ENCODE peak calls at places on chromosomes 13 and 19, in six cellular contexts. One of them, this sample, is unnamed.

GRCh38 chr13:106262886-106263285 is 272.6 kb downstream of the EFNB2 start:
- DNase-seq in fibroblast of mammary gland: no peak
- DNase-seq in lower leg skin: no peak
- DNase-seq in fibroblast of pulmonary artery: no peak
- DNase-seq in brain microvascular endothelial cell: no peak
- DNase-seq in Panc1: no peak
- DNase-seq in this sample: no peak

GRCh38 chr13:63636231-63636993 is 2220.8 kb upstream of the PCDH20 start:
- DNase-seq in fibroblast of mammary gland: no peak
- DNase-seq in lower leg skin: no peak
- DNase-seq in fibroblast of pulmonary artery: peak
- DNase-seq in brain microvascular endothelial cell: no peak
- DNase-seq in Panc1: peak
- DNase-seq in this sample: peak

GRCh38 chr19:16566161-16566560 is 6.1 kb downstream of the SLC35E1 start:
- DNase-seq in fibroblast of mammary gland: no peak
- DNase-seq in lower leg skin: peak
- DNase-seq in fibroblast of pulmonary artery: no peak
- DNase-seq in brain microvascular endothelial cell: no peak
- DNase-seq in Panc1: no peak
- DNase-seq in this sample: no peak

GRCh38 chr19:18274776-18275356 is 614 bp upstream of the IQCN start:
- DNase-seq in fibroblast of mammary gland: peak
- DNase-seq in lower leg skin: peak
- DNase-seq in fibroblast of pulmonary artery: peak
- DNase-seq in brain microvascular endothelial cell: peak
- DNase-seq in Panc1: no peak
- DNase-seq in this sample: no peak

GRCh38 chr13:110358381-110358780 is 51.3 kb downstream of the COL4A2 start:
- DNase-seq in fibroblast of mammary gland: no peak
- DNase-seq in lower leg skin: no peak
- DNase-seq in fibroblast of pulmonary artery: no peak
- DNase-seq in brain microvascular endothelial cell: no peak
- DNase-seq in Panc1: no peak
- DNase-seq in this sample: no peak

GRCh38 chr19:51735759-51736449 is 12.1 kb upstream of the HAS1 start:
- DNase-seq in fibroblast of mammary gland: peak
- DNase-seq in lower leg skin: peak
- DNase-seq in fibroblast of pulmonary artery: peak
- DNase-seq in brain microvascular endothelial cell: peak
- DNase-seq in Panc1: no peak
- DNase-seq in this sample: no peak

GRCh38 chr13:25930655-25931054 is 121.2 kb downstream of the SHISA2 start:
- DNase-seq in fibroblast of mammary gland: no peak
- DNase-seq in lower leg skin: no peak
- DNase-seq in fibroblast of pulmonary artery: no peak
- DNase-seq in brain microvascular endothelial cell: no peak
- DNase-seq in Panc1: no peak
- DNase-seq in this sample: no peak

GRCh38 chr19:3047307-3048189 is 14.7 kb downstream of the TLE5 start:
- DNase-seq in fibroblast of mammary gland: peak
- DNase-seq in lower leg skin: peak
- DNase-seq in fibroblast of pulmonary artery: peak
- DNase-seq in brain microvascular endothelial cell: peak
- DNase-seq in Panc1: no peak
- DNase-seq in this sample: peak

GRCh38 chr19:30471441-30471840 is 99.3 kb downstream of the ZNF536 start:
- DNase-seq in fibroblast of mammary gland: no peak
- DNase-seq in lower leg skin: no peak
- DNase-seq in fibroblast of pulmonary artery: no peak
- DNase-seq in brain microvascular endothelial cell: no peak
- DNase-seq in Panc1: no peak
- DNase-seq in this sample: no peak

GRCh38 chr13:75978815-75979214 is 342.7 kb downstream of the LMO7 start:
- DNase-seq in fibroblast of mammary gland: peak
- DNase-seq in lower leg skin: no peak
- DNase-seq in fibroblast of pulmonary artery: no peak
- DNase-seq in brain microvascular endothelial cell: no peak
- DNase-seq in Panc1: no peak
- DNase-seq in this sample: no peak

GRCh38 chr19:42471554-42472249 is 29.0 kb upstream of the CXCL17 start:
- DNase-seq in fibroblast of mammary gland: peak
- DNase-seq in lower leg skin: no peak
- DNase-seq in fibroblast of pulmonary artery: peak
- DNase-seq in brain microvascular endothelial cell: peak
- DNase-seq in Panc1: no peak
- DNase-seq in this sample: no peak

GRCh38 chr13:23447927-23448326 is 14.4 kb upstream of the SACS start:
- DNase-seq in fibroblast of mammary gland: peak
- DNase-seq in lower leg skin: no peak
- DNase-seq in fibroblast of pulmonary artery: peak
- DNase-seq in brain microvascular endothelial cell: no peak
- DNase-seq in Panc1: no peak
- DNase-seq in this sample: no peak

GRCh38 chr19:31436121-31436776 is 87.0 kb upstream of the TSHZ3 start:
- DNase-seq in fibroblast of mammary gland: peak
- DNase-seq in lower leg skin: no peak
- DNase-seq in fibroblast of pulmonary artery: no peak
- DNase-seq in brain microvascular endothelial cell: no peak
- DNase-seq in Panc1: no peak
- DNase-seq in this sample: no peak

GRCh38 chr13:21849323-21849722 is 178.4 kb downstream of the FGF9 start:
- DNase-seq in fibroblast of mammary gland: peak
- DNase-seq in lower leg skin: no peak
- DNase-seq in fibroblast of pulmonary artery: peak
- DNase-seq in brain microvascular endothelial cell: no peak
- DNase-seq in Panc1: peak
- DNase-seq in this sample: peak

GRCh38 chr19:16405091-16405490 is 66.7 kb downstream of the EPS15L1 start:
- DNase-seq in fibroblast of mammary gland: no peak
- DNase-seq in lower leg skin: no peak
- DNase-seq in fibroblast of pulmonary artery: no peak
- DNase-seq in brain microvascular endothelial cell: no peak
- DNase-seq in Panc1: no peak
- DNase-seq in this sample: no peak

GRCh38 chr13:85266771-85267170 is 532.4 kb downstream of the SLITRK6 start:
- DNase-seq in fibroblast of mammary gland: no peak
- DNase-seq in lower leg skin: no peak
- DNase-seq in fibroblast of pulmonary artery: no peak
- DNase-seq in brain microvascular endothelial cell: peak
- DNase-seq in Panc1: no peak
- DNase-seq in this sample: no peak

GRCh38 chr13:78593652-78594494 is 9.5 kb downstream of the POU4F1 start:
- DNase-seq in fibroblast of mammary gland: no peak
- DNase-seq in lower leg skin: no peak
- DNase-seq in fibroblast of pulmonary artery: no peak
- DNase-seq in brain microvascular endothelial cell: no peak
- DNase-seq in Panc1: no peak
- DNase-seq in this sample: no peak

GRCh38 chr19:4598712-4599111 is 39.2 kb upstream of the SEMA6B start:
- DNase-seq in fibroblast of mammary gland: no peak
- DNase-seq in lower leg skin: no peak
- DNase-seq in fibroblast of pulmonary artery: no peak
- DNase-seq in brain microvascular endothelial cell: no peak
- DNase-seq in Panc1: no peak
- DNase-seq in this sample: no peak

GRCh38 chr13:26965058-26965380 is 204.4 kb upstream of the GPR12 start:
- DNase-seq in fibroblast of mammary gland: no peak
- DNase-seq in lower leg skin: no peak
- DNase-seq in fibroblast of pulmonary artery: no peak
- DNase-seq in brain microvascular endothelial cell: no peak
- DNase-seq in Panc1: no peak
- DNase-seq in this sample: no peak

GRCh38 chr13:100438059-100438788 is 150.4 kb downstream of the GGACT start:
- DNase-seq in fibroblast of mammary gland: no peak
- DNase-seq in lower leg skin: no peak
- DNase-seq in fibroblast of pulmonary artery: no peak
- DNase-seq in brain microvascular endothelial cell: no peak
- DNase-seq in Panc1: no peak
- DNase-seq in this sample: no peak

GRCh38 chr13:19321222-19321621 is 139.6 kb upstream of the TUBA3C start:
- DNase-seq in fibroblast of mammary gland: no peak
- DNase-seq in lower leg skin: no peak
- DNase-seq in fibroblast of pulmonary artery: no peak
- DNase-seq in brain microvascular endothelial cell: no peak
- DNase-seq in Panc1: no peak
- DNase-seq in this sample: no peak

GRCh38 chr19:17079710-17080440 is 4.3 kb downstream of the MYO9B start:
- DNase-seq in fibroblast of mammary gland: peak
- DNase-seq in lower leg skin: peak
- DNase-seq in fibroblast of pulmonary artery: peak
- DNase-seq in brain microvascular endothelial cell: peak
- DNase-seq in Panc1: peak
- DNase-seq in this sample: peak

GRCh38 chr19:40200352-40201099 is 9.3 kb downstream of the MAP3K10 start:
- DNase-seq in fibroblast of mammary gland: no peak
- DNase-seq in lower leg skin: no peak
- DNase-seq in fibroblast of pulmonary artery: no peak
- DNase-seq in brain microvascular endothelial cell: no peak
- DNase-seq in Panc1: no peak
- DNase-seq in this sample: peak

GRCh38 chr19:46206176-46206575 is 23.4 kb upstream of the IGFL1 start:
- DNase-seq in fibroblast of mammary gland: no peak
- DNase-seq in lower leg skin: peak
- DNase-seq in fibroblast of pulmonary artery: no peak
- DNase-seq in brain microvascular endothelial cell: no peak
- DNase-seq in Panc1: no peak
- DNase-seq in this sample: no peak

GRCh38 chr13:112769615-112770014 is 79.8 kb downstream of the ATP11A start:
- DNase-seq in fibroblast of mammary gland: no peak
- DNase-seq in lower leg skin: no peak
- DNase-seq in fibroblast of pulmonary artery: no peak
- DNase-seq in brain microvascular endothelial cell: no peak
- DNase-seq in Panc1: no peak
- DNase-seq in this sample: no peak

GRCh38 chr19:12448808-12449207 is 8.0 kb upstream of the ZNF443 start:
- DNase-seq in fibroblast of mammary gland: no peak
- DNase-seq in lower leg skin: no peak
- DNase-seq in fibroblast of pulmonary artery: no peak
- DNase-seq in brain microvascular endothelial cell: no peak
- DNase-seq in Panc1: no peak
- DNase-seq in this sample: no peak

GRCh38 chr19:9823816-9824215 is 3.9 kb upstream of the UBL5 start:
- DNase-seq in fibroblast of mammary gland: no peak
- DNase-seq in lower leg skin: no peak
- DNase-seq in fibroblast of pulmonary artery: no peak
- DNase-seq in brain microvascular endothelial cell: no peak
- DNase-seq in Panc1: no peak
- DNase-seq in this sample: no peak

GRCh38 chr13:99314640-99315176 is 7.5 kb upstream of the GPR183 start:
- DNase-seq in fibroblast of mammary gland: peak
- DNase-seq in lower leg skin: no peak
- DNase-seq in fibroblast of pulmonary artery: peak
- DNase-seq in brain microvascular endothelial cell: peak
- DNase-seq in Panc1: no peak
- DNase-seq in this sample: no peak

GRCh38 chr19:11195169-11195568 is 2.2 kb downstream of the KANK2 start:
- DNase-seq in fibroblast of mammary gland: no peak
- DNase-seq in lower leg skin: no peak
- DNase-seq in fibroblast of pulmonary artery: peak
- DNase-seq in brain microvascular endothelial cell: no peak
- DNase-seq in Panc1: no peak
- DNase-seq in this sample: no peak

GRCh38 chr19:28443361-28443760 is 769.6 kb downstream of the UQCRFS1 start:
- DNase-seq in fibroblast of mammary gland: no peak
- DNase-seq in lower leg skin: no peak
- DNase-seq in fibroblast of pulmonary artery: no peak
- DNase-seq in brain microvascular endothelial cell: no peak
- DNase-seq in Panc1: no peak
- DNase-seq in this sample: no peak

GRCh38 chr13:74443623-74444022 is 309.4 kb upstream of the KLF12 start:
- DNase-seq in fibroblast of mammary gland: peak
- DNase-seq in lower leg skin: no peak
- DNase-seq in fibroblast of pulmonary artery: peak
- DNase-seq in brain microvascular endothelial cell: peak
- DNase-seq in Panc1: no peak
- DNase-seq in this sample: no peak

GRCh38 chr19:55132453-55133129 is 15.2 kb upstream of the PPP1R12C start:
- DNase-seq in fibroblast of mammary gland: no peak
- DNase-seq in lower leg skin: no peak
- DNase-seq in fibroblast of pulmonary artery: no peak
- DNase-seq in brain microvascular endothelial cell: no peak
- DNase-seq in Panc1: no peak
- DNase-seq in this sample: no peak
- TF ChIP-seq CTCF in fibroblast of mammary gland: no peak
- TF ChIP-seq CTCF in lower leg skin: no peak
- TF ChIP-seq CTCF in fibroblast of pulmonary artery: no peak
- TF ChIP-seq CTCF in brain microvascular endothelial cell: no peak
- TF ChIP-seq CTCF in Panc1: no peak
- TF ChIP-seq CTCF in this sample: peak

GRCh38 chr19:1507192-1507660 is 5.6 kb downstream of the ADAMTSL5 start:
- DNase-seq in fibroblast of mammary gland: no peak
- DNase-seq in lower leg skin: no peak
- DNase-seq in fibroblast of pulmonary artery: no peak
- DNase-seq in brain microvascular endothelial cell: no peak
- DNase-seq in Panc1: no peak
- DNase-seq in this sample: no peak
- TF ChIP-seq CTCF in fibroblast of mammary gland: no peak
- TF ChIP-seq CTCF in lower leg skin: no peak
- TF ChIP-seq CTCF in fibroblast of pulmonary artery: no peak
- TF ChIP-seq CTCF in brain microvascular endothelial cell: no peak
- TF ChIP-seq CTCF in Panc1: no peak
- TF ChIP-seq CTCF in this sample: no peak

GRCh38 chr13:96696501-96696900 is 297.8 kb downstream of the OXGR1 start:
- DNase-seq in fibroblast of mammary gland: peak
- DNase-seq in lower leg skin: no peak
- DNase-seq in fibroblast of pulmonary artery: no peak
- DNase-seq in brain microvascular endothelial cell: no peak
- DNase-seq in Panc1: no peak
- DNase-seq in this sample: no peak

GRCh38 chr13:96686286-96686685 is 308.0 kb downstream of the OXGR1 start:
- DNase-seq in fibroblast of mammary gland: no peak
- DNase-seq in lower leg skin: no peak
- DNase-seq in fibroblast of pulmonary artery: no peak
- DNase-seq in brain microvascular endothelial cell: no peak
- DNase-seq in Panc1: no peak
- DNase-seq in this sample: no peak

DNA sequence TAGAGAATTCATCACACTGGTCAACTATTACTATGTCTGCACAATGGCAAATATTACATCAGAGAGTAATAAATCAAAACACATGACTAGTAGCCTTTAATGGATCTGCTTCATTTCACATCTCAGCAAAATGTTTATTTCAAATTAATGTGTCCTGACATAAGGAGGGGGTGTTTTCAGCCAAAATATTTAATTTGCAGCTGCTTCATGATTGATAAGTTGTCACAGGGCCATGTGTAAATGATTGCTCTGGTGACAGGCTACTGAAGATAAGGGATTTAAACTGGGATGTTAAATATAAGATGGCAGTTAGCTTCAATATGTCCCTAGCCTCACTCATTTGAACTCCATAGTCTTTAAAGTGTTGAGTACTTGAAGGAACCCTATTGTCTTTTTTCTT is 303.3 kb downstream of the OXGR1 start:
- DNase-seq in fibroblast of mammary gland: no peak
- DNase-seq in lower leg skin: no peak
- DNase-seq in fibroblast of pulmonary artery: no peak
- DNase-seq in brain microvascular endothelial cell: no peak
- DNase-seq in Panc1: no peak
- DNase-seq in this sample: no peak
- TF ChIP-seq CTCF in fibroblast of mammary gland: no peak
- TF ChIP-seq CTCF in lower leg skin: no peak
- TF ChIP-seq CTCF in fibroblast of pulmonary artery: no peak
- TF ChIP-seq CTCF in brain microvascular endothelial cell: no peak
- TF ChIP-seq CTCF in Panc1: no peak
- TF ChIP-seq CTCF in this sample: no peak

GRCh38 chr13:80388506-80388905 is 47.6 kb upstream of the SPRY2 start:
- DNase-seq in fibroblast of mammary gland: no peak
- DNase-seq in lower leg skin: no peak
- DNase-seq in fibroblast of pulmonary artery: no peak
- DNase-seq in brain microvascular endothelial cell: no peak
- DNase-seq in Panc1: no peak
- DNase-seq in this sample: no peak
- TF ChIP-seq CTCF in fibroblast of mammary gland: no peak
- TF ChIP-seq CTCF in lower leg skin: no peak
- TF ChIP-seq CTCF in fibroblast of pulmonary artery: no peak
- TF ChIP-seq CTCF in brain microvascular endothelial cell: no peak
- TF ChIP-seq CTCF in Panc1: peak
- TF ChIP-seq CTCF in this sample: no peak

This sample was measured in GM13977.